ENCODE peak calls at places on chromosomes 16 and 17, in four cellular contexts. D is hepatocyte, B is GM23248, W is GM23338. Q is an unnamed sample.
A peak's percentile ranks its signal among the peaks of the same experiment; 100 is the strongest.

GRCh38 chr16:1194665-1195392 is 30.2 kb downstream of the TPSG1 start:
- DNase-seq in D (no peak), W (peak; percentile 66), B (peak; percentile 28), Q (no peak)

GRCh38 chr16:77376358-77376757 is 58.5 kb downstream of the ADAMTS18 start:
- DNase-seq in D (no peak), B (peak; percentile 22), W (peak; percentile 75), Q (no peak)

GRCh38 chr17:64491034-64491860 is 5.6 kb downstream of the POLG2 start:
- DNase-seq in D (peak; percentile 23), W (peak; percentile 56), B (peak; percentile 63), Q (peak; percentile 58)

GRCh38 chr16:66984902-66985311 is 3.5 kb upstream of the CES4A start:
- DNase-seq in W (no peak), B (no peak), D (no peak), Q (no peak)

GRCh38 chr17:48541574-48542113 is 3.3 kb downstream of the HOXB2 start:
- DNase-seq in B (peak; percentile 88), W (peak; percentile 59), D (peak; percentile 50), Q (no peak)

GRCh38 chr16:19114359-19115147 is 789 bp downstream of the ITPRIPL2 start:
- DNase-seq in W (peak; percentile 84), B (peak; percentile 89), D (peak; percentile 46), Q (no peak)

GRCh38 chr16:77273-77806 is 685 bp upstream of the MPG start:
- DNase-seq in B (peak; percentile 87), W (peak; percentile 80), D (peak; percentile 79), Q (peak; percentile 61)

GRCh38 chr16:65375651-65376050 is 253.8 kb upstream of the CDH11 start:
- DNase-seq in B (peak; percentile 56), D (no peak), W (no peak), Q (no peak)

GRCh38 chr17:7262192-7263070 is at the start of gene CLDN7:
- DNase-seq in D (peak; percentile 95), W (peak; percentile 98), B (no peak), Q (no peak)

GRCh38 chr16:66298571-66299120 is 67.8 kb upstream of the CDH5 start:
- DNase-seq in W (no peak), D (no peak), B (no peak), Q (no peak)

GRCh38 chr16:56370836-56371235 is 54.5 kb downstream of the AMFR start:
- DNase-seq in B (no peak), D (peak; percentile 32), W (no peak), Q (no peak)

GRCh38 chr17:35540589-35541404 is 3.3 kb upstream of the SLFN12L start:
- DNase-seq in D (no peak), W (no peak), B (peak; percentile 20), Q (peak; percentile 58)

GRCh38 chr16:21101631-21102420 is 48.8 kb downstream of the DNAH3 start:
- DNase-seq in W (peak; percentile 64), D (peak; percentile 46), B (peak; percentile 51), Q (no peak)

GRCh38 chr16:58462997-58463891 is 36.7 kb upstream of the NDRG4 start:
- DNase-seq in B (peak; percentile 26), W (peak; percentile 56), D (no peak), Q (no peak)

GRCh38 chr16:30122621-30123160 is 329 bp downstream of the MAPK3 start:
- DNase-seq in B (peak; percentile 40), D (peak; percentile 65), W (peak; percentile 67), Q (no peak)

GRCh38 chr16:24419709-24420108 is 119.7 kb upstream of the RBBP6 start:
- DNase-seq in B (no peak), W (peak; percentile 56), D (no peak), Q (no peak)

GRCh38 chr17:171871-172270 is 9.6 kb downstream of the DOC2B start:
- DNase-seq in D (no peak), W (no peak), B (no peak), Q (no peak)

GRCh38 chr17:27396941-27397340 is 59.3 kb upstream of the KSR1 start:
- DNase-seq in W (no peak), D (no peak), B (peak; percentile 32), Q (no peak)

GRCh38 chr17:65975878-65976277 is 216.1 kb downstream of the CEP112 start:
- DNase-seq in B (no peak), W (no peak), D (no peak), Q (no peak)

GRCh38 chr17:44828919-44829557 is 1.0 kb downstream of the GJC1 start:
- DNase-seq in D (no peak), W (no peak), B (no peak), Q (no peak)

GRCh38 chr17:680554-680953 is 34.1 kb downstream of the VPS53 start:
- DNase-seq in W (no peak), B (no peak), D (no peak), Q (no peak)

GRCh38 chr17:17737938-17738894 is 57.0 kb downstream of the RAI1 start:
- DNase-seq in B (no peak), W (peak; percentile 68), D (peak; percentile 79), Q (no peak)

GRCh38 chr17:67008101-67008500 is 36.3 kb upstream of the CACNG1 start:
- DNase-seq in D (no peak), W (no peak), B (no peak), Q (no peak)

GRCh38 chr16:80682435-80683070 is 121.8 kb downstream of the CDYL2 start:
- DNase-seq in W (no peak), B (peak; percentile 93), D (peak; percentile 54), Q (no peak)

GRCh38 chr16:14510939-14511797 is 118.9 kb downstream of the PARN start:
- DNase-seq in W (no peak), D (no peak), B (peak; percentile 84), Q (no peak)

GRCh38 chr16:397736-398332 is 835 bp downstream of the NME4 start:
- DNase-seq in B (peak; percentile 92), D (peak; percentile 89), W (peak; percentile 87), Q (peak; percentile 69)

GRCh38 chr16:85984211-85984880 is 85.4 kb downstream of the IRF8 start:
- DNase-seq in D (no peak), W (no peak), B (no peak), Q (no peak)

GRCh38 chr17:75480281-75480680 is 23.8 kb downstream of the TMEM94 start:
- DNase-seq in B (no peak), D (no peak), W (no peak), Q (no peak)

GRCh38 chr17:10316986-10317834 is 55.6 kb downstream of the MYH13 start:
- DNase-seq in D (peak; percentile 72), B (peak; percentile 77), W (peak; percentile 80), Q (peak; percentile 46)

GRCh38 chr17:1203111-1203966 is 23.6 kb upstream of the ABR start:
- DNase-seq in W (peak; percentile 91), B (peak; percentile 92), D (peak; percentile 86), Q (no peak)

GRCh38 chr16:1408171-1408837 is 6.2 kb downstream of the UNKL start:
- DNase-seq in W (peak; percentile 93), B (peak; percentile 96), D (peak; percentile 97), Q (peak; percentile 78)

GRCh38 chr16:14303182-14303618 is 232.1 kb downstream of the MRTFB start:
- DNase-seq in B (peak; percentile 60), W (peak; percentile 60), D (no peak), Q (no peak)

GRCh38 chr17:61409301-61410099 is 9.9 kb downstream of the TBX2 start:
- DNase-seq in W (peak; percentile 73), D (peak; percentile 91), B (peak; percentile 90), Q (peak; percentile 67)
- H3K4me1 ChIP-seq in W (peaks cover 14% of the 10 kb centered on the region), D (peaks cover 40% of the 10 kb centered on the region), B (no peaks in the 10 kb centered on the region), Q (no peaks in the 10 kb centered on the region)

GRCh38 chr17:60060474-60060873 is 18.2 kb downstream of the HEATR6 start:
- DNase-seq in D (no peak), B (no peak), W (no peak), Q (no peak)
- TF ChIP-seq EZH2 in D (no peak), B (no peak), W (no peak), Q (no peak)

DNA sequence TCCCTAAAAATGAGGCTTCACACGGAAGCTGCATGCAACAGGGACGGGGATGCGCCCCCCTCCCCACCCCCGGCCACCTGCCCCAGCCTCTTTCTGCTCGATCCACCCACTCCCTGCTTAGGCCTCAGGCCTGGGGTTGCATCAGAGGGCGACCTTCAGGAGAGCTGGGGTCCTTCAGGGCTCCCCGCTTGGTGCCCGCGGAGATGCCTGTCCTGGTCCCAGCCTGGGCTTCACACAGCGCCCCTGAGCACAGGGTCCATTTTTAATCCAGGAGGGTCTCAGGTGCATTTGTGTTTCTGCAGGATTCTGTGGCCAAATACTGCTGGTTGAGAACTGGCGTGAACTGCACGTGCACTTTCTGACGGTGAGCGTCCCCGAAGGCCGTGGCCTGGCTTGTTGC is 7.4 kb upstream of the APRT start:
- DNase-seq in B (no peak), D (no peak), W (no peak), Q (no peak)
- H3K9me2 ChIP-seq in B (no peaks in the 10 kb centered on the region), D (no peaks in the 10 kb centered on the region), W (no peaks in the 10 kb centered on the region), Q (no peaks in the 10 kb centered on the region)

GRCh38 chr17:78504156-78504925 is 72.9 kb downstream of the DNAH17 start:
- DNase-seq in W (no peak), B (no peak), D (no peak), Q (no peak)
- H3K4me1 ChIP-seq in W (no peaks in the 10 kb centered on the region), B (no peaks in the 10 kb centered on the region), D (no peaks in the 10 kb centered on the region), Q (no peaks in the 10 kb centered on the region)

DNA sequence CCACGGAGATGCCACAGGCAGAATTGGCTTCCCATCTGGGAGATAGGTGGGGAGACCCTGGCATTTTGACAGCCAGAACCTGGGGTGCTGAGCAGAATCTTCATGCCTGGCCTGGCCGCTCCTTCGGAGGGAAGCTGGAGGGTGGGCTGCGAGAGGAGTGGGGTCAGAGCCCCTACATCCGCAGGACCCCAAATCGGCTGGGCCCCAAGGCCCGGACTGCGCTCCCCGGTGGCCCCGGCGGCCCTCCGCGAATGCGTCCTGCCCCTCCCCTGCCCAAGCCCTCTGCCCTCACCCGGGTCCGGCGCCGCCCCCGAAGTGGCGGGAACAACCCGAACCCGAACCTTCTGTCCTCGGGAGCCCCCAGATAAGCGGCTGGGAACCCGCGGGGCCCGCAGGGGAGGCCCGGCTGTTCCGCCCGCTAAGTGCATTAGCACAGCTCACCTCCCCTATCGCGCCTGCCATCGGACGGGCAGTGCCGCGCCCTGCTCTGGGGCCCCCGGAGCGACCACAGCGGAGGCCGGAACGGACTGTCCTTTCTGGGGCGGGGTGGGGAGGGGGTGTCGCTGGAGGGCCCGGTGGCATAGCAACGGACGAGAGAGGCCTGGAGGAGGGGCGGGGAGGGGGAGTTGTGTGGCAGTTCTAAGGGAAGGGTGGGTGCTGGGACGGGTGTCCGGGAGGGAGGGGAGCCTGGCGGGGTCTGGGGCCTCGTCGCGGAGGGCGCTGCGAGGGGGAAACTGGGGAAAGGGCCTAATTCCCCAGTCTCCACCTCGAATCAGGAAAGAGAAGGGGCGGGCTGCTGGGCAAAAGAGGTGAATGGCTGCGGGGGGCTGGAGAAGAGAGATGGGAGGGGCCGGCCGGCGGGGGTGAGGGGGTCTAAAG is 752 bp upstream of the PNMT start:
- DNase-seq in W (peak; percentile 48), D (peak; percentile 70), B (peak; percentile 35), Q (no peak)
- TF ChIP-seq EZH2 in W (no peak), D (no peak), B (peak; percentile 61), Q (no peak)

GRCh38 chr17:77722366-77722765 is 236.1 kb upstream of the TNRC6C start:
- DNase-seq in B (no peak), D (no peak), W (no peak), Q (no peak)
- H3K9me2 ChIP-seq in B (no peaks in the 10 kb centered on the region), D (no peaks in the 10 kb centered on the region), W (no peaks in the 10 kb centered on the region), Q (no peaks in the 10 kb centered on the region)

GRCh38 chr16:15640966-15641365 is 2.0 kb downstream of the MARF1 start:
- DNase-seq in B (no peak), W (no peak), D (no peak), Q (no peak)
- H3K4me1 ChIP-seq in B (peaks cover 27% of the 10 kb centered on the region), W (peaks cover 7% of the 10 kb centered on the region), D (peaks cover 10% of the 10 kb centered on the region), Q (peaks cover 31% of the 10 kb centered on the region)

GRCh38 chr17:79842656-79843474 is 3.6 kb upstream of the CBX4 start:
- DNase-seq in B (peak; percentile 38), D (peak; percentile 60), W (peak; percentile 39), Q (no peak)
- TF ChIP-seq EZH2 in B (peak; percentile 92), D (no peak), W (peak; percentile 99), Q (no peak)

Q was measured in MM.1S.